ENCODE peak calls at places on chromosomes 16 and 17, in four cellular contexts. W, F, L and J are unnamed samples.

GRCh38 chr16:4123617-4124300 is 7.5 kb upstream of the ADCY9 start:
- DNase-seq in L (no peak), F (no peak), W (peak; percentile 79), J (no peak)

GRCh38 chr16:588639-588888 is 1.3 kb upstream of the RAB40C start:
- DNase-seq in F (no peak), W (peak; percentile 80), L (peak; percentile 66), J (no peak)

GRCh38 chr16:71364306-71364705 is 5.8 kb downstream of the CALB2 start:
- DNase-seq in W (no peak), L (no peak), F (no peak), J (no peak)

GRCh38 chr16:3022697-3023414 is 886 bp downstream of the HCFC1R1 start:
- DNase-seq in W (peak; percentile 20), L (no peak), F (no peak), J (no peak)

GRCh38 chr16:84647830-84648594 is at the start of gene KLHL36:
- DNase-seq in L (peak; percentile 64), W (no peak), F (peak; percentile 89), J (no peak)

GRCh38 chr17:68089881-68090280 is 54.3 kb downstream of the KPNA2 start:
- DNase-seq in L (no peak), F (no peak), W (peak; percentile 24), J (peak; percentile 89)

GRCh38 chr17:39729280-39729851 is 966 bp downstream of the MIEN1 start:
- DNase-seq in F (no peak), W (peak; percentile 32), L (no peak), J (no peak)

GRCh38 chr16:16042076-16042475 is 92.7 kb downstream of the ABCC1 start:
- DNase-seq in W (peak; percentile 88), L (no peak), F (no peak), J (no peak)

GRCh38 chr16:85083051-85083639 is 29.1 kb downstream of the CIBAR2 start:
- DNase-seq in L (no peak), F (no peak), W (peak; percentile 27), J (no peak)

GRCh38 chr17:46977348-46977747 is 1.7 kb downstream of the RPRML start:
- DNase-seq in L (no peak), W (peak; percentile 18), F (peak; percentile 79), J (no peak)

GRCh38 chr17:18084256-18084655 is 3.5 kb upstream of the DRG2 start:
- DNase-seq in F (no peak), W (no peak), L (no peak), J (no peak)